ENCODE peak calls at places on chromosomes 11 and 22, in nine cellular contexts. E, X, C, Y, L, P, F, M and Z are unnamed samples.
A peak's percentile ranks its signal among the peaks of the same experiment; 100 is the strongest.

GRCh38 chr11:113339909-113340569 is 25.7 kb downstream of the TTC12 start:
- DNase-seq in E (no peak), X (no peak), C (no peak), Y (no peak), L (no peak), P (no peak), F (no peak), M (no peak), Z (no peak)

GRCh38 chr11:4881860-4882500 is at the start of gene OR51T1:
- DNase-seq in E (no peak), X (no peak), C (no peak), Y (no peak), L (no peak), P (no peak), F (no peak), M (peak; percentile 13), Z (no peak)

GRCh38 chr22:45769569-45770210 is 98.1 kb downstream of the ATXN10 start:
- DNase-seq in E (no peak), X (no peak), C (no peak), Y (no peak), L (no peak), P (no peak), F (no peak), M (no peak), Z (peak; percentile 52)

GRCh38 chr11:60858731-60859464 is 3.1 kb upstream of the PTGDR2 start:
- DNase-seq in E (no peak), X (no peak), C (no peak), Y (no peak), L (peak; percentile 49), P (no peak), F (no peak), M (no peak), Z (no peak)

GRCh38 chr22:44305455-44305854 is 7.3 kb downstream of the SHISAL1 start:
- DNase-seq in E (no peak), X (no peak), C (no peak), Y (no peak), L (no peak), P (no peak), F (no peak), M (no peak), Z (no peak)

GRCh38 chr22:19991395-19991644 is 25.3 kb downstream of the ARVCF start:
- DNase-seq in E (no peak), X (no peak), C (no peak), Y (no peak), L (no peak), P (no peak), F (no peak), M (no peak), Z (no peak)

GRCh38 chr22:23220485-23221350 is 40.4 kb downstream of the BCR start:
- DNase-seq in E (no peak), X (no peak), C (no peak), Y (peak; percentile 22), L (peak; percentile 86), P (no peak), F (peak; percentile 90), M (peak; percentile 79), Z (peak; percentile 67)

GRCh38 chr11:106137061-106137460 is 59.6 kb downstream of the AASDHPPT start:
- DNase-seq in E (no peak), X (no peak), C (no peak), Y (no peak), L (no peak), P (no peak), F (no peak), M (peak; percentile 19), Z (no peak)

GRCh38 chr11:118305726-118306125 is 1.2 kb downstream of the CD3E start:
- DNase-seq in E (no peak), X (no peak), C (peak; percentile 70), Y (peak; percentile 59), L (no peak), P (no peak), F (no peak), M (no peak), Z (no peak)

GRCh38 chr22:19766506-19767426 is 6.2 kb downstream of the TBX1 start:
- DNase-seq in E (no peak), X (no peak), C (peak; percentile 35), Y (peak; percentile 51), L (peak; percentile 91), P (peak; percentile 80), F (no peak), M (no peak), Z (peak; percentile 34)

GRCh38 chr11:64447717-64448598 is 89.0 kb downstream of the RPS6KA4 start:
- DNase-seq in E (no peak), X (no peak), C (no peak), Y (no peak), L (peak; percentile 87), P (peak; percentile 55), F (peak; percentile 24), M (peak; percentile 7), Z (peak; percentile 42)

GRCh38 chr11:78784321-78785061 is 209.8 kb upstream of the NARS2 start:
- DNase-seq in E (no peak), X (no peak), C (no peak), Y (no peak), L (no peak), P (peak; percentile 37), F (peak; percentile 73), M (peak; percentile 31), Z (no peak)

GRCh38 chr11:2300936-2301630 is 635 bp downstream of the C11orf21 start:
- DNase-seq in E (no peak), X (peak; percentile 29), C (no peak), Y (peak; percentile 21), L (peak; percentile 78), P (no peak), F (no peak), M (no peak), Z (no peak)
- H3K4me3 ChIP-seq in E (no peak overlapping the region), X (no peak overlapping the region), C (peak overlapping the region; percentile 34), Y (peak overlapping the region; percentile 82), L (peak overlapping the region; percentile 79), P (no peak overlapping the region), F (no peak overlapping the region), M (no peak overlapping the region), Z (no peak overlapping the region)

GRCh38 chr22:33884829-33885228 is 35.4 kb downstream of the LARGE1 start:
- DNase-seq in E (no peak), X (no peak), C (no peak), Y (no peak), L (no peak), P (no peak), F (no peak), M (no peak), Z (no peak)
- H3K4me3 ChIP-seq in E (no peak overlapping the region), X (no peak overlapping the region), C (no peak overlapping the region), Y (no peak overlapping the region), L (no peak overlapping the region), P (no peak overlapping the region), F (no peak overlapping the region), M (no peak overlapping the region), Z (no peak overlapping the region)

DNA sequence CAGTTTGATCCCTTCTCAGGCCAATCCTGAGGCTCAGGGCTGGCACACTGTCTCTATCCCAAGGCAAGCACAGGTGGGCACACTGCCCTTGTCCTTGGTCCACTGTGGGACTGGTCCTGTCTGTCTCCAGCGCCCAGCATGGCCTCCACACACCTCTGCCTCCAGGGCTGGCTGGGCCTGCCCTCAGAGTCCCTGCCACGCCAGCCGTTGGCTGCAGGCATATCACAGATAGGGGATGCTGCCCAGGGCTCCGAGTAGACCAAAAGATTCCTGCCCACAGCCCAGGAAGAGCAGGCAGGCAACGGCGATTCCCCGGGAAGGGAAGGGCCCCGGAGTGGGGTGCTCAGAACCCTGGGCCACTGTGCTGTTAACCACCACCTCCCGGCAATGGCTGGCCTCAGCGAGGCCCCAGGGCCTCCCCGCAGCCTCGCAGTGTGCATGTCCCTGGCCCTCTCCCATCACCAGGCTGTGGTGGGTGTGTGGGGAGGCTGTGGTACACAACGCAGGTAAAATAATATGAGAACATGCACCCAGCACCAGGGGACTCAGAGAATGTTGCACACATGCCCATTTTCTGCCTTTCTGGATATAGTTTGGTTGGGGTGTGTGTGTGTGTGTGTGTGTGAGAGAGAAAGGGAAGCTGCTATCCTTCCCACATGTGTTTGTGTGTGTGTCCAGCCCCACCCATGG is 2.2 kb downstream of the IFITM5 start:
- DNase-seq in E (no peak), X (no peak), C (no peak), Y (peak; percentile 14), L (no peak), P (peak; percentile 35), F (peak; percentile 61), M (no peak), Z (no peak)
- H3K4me3 ChIP-seq in E (no peak overlapping the region), X (no peak overlapping the region), C (no peak overlapping the region), Y (peak overlapping the region; percentile 4), L (no peak overlapping the region), P (no peak overlapping the region), F (no peak overlapping the region), M (no peak overlapping the region), Z (no peak overlapping the region)

GRCh38 chr22:22201185-22201924 is 43.2 kb upstream of the VPREB1 start:
- DNase-seq in E (no peak), X (no peak), C (peak; percentile 34), Y (peak; percentile 59), L (peak; percentile 16), P (peak; percentile 76), F (no peak), M (peak; percentile 44), Z (peak; percentile 75)
- H3K4me3 ChIP-seq in E (no peak overlapping the region), X (no peak overlapping the region), C (no peak overlapping the region), Y (no peak overlapping the region), L (no peak overlapping the region), P (no peak overlapping the region), F (no peak overlapping the region), M (no peak overlapping the region), Z (no peak overlapping the region)

DNA sequence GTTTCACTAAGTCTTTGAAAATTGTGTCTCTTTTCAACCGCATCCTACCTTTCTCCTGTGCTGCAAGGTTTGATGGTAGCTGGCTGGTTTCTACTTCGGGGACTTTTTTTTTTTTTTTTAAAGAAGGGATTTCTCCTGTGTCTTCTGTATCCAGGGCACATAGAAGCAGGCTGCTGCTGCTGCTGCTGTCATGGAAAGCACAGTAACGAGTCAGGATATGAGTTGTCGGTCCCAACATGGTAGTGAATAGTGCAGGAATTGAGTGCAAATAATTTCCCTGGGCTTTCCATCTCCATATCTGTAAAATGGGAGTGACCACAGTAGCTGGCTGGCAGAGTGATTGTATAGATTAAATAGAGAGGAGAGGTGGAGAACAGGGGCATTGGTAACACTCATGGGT is 118.3 kb upstream of the NAV2 start:
- DNase-seq in E (no peak), X (no peak), C (no peak), Y (no peak), L (no peak), P (no peak), F (no peak), M (no peak), Z (no peak)
- H3K4me3 ChIP-seq in E (no peak overlapping the region), X (no peak overlapping the region), C (no peak overlapping the region), Y (no peak overlapping the region), L (no peak overlapping the region), P (no peak overlapping the region), F (no peak overlapping the region), M (no peak overlapping the region), Z (no peak overlapping the region)

DNA sequence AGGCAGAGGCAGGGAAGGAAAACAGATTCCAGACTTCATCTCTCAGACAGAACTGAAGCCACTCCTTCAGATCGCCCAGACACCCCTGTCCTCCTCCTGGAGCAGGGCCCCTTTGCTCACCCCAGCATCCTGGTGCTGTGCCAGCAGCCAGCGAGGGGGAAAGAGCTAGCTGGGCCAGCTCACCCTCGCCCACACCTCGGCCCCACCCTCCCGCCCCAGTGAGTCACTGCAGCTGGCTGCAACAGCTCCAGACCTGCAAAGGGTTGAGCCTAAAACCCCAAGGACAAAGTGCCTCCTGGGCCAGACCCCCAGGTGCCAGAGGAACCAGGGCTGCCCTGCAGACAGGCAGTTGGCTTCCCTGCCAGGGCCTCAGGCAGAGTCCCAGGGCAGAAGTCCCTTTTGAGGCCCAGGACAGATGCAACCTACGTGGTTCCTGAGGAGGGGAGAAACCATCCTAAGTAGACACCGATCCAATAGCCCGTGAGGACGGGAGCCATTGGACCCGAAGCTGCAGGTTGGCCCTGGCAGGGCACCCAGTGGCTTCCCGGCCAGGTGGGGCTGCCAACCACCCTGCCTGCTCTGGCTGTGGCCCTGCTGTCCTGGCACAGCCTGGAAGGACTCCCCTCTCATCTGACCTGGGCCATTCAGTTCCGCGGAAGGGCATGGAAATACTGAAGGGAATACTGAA is 7.2 kb downstream of the AHNAK start:
- DNase-seq in E (peak; percentile 60), X (peak; percentile 75), C (no peak), Y (peak; percentile 57), L (peak; percentile 87), P (peak; percentile 59), F (peak; percentile 94), M (peak; percentile 90), Z (no peak)
- H3K4me3 ChIP-seq in E (peak overlapping the region; percentile 13), X (no peak overlapping the region), C (peak overlapping the region; percentile 42), Y (no peak overlapping the region), L (peak overlapping the region; percentile 40), P (no peak overlapping the region), F (peak overlapping the region; percentile 93), M (no peak overlapping the region), Z (no peak overlapping the region)